ENCODE peak calls at places on chromosomes 1 and 21, in ten cellular contexts. G, W, R, U, J, I, X, O, Y and D are unnamed samples.

GRCh38 chr1:203796223-203796747 is 862 bp downstream of the ZBED6 start:
- DNase-seq in O (no peak), R (peak), I (no peak), G (peak), J (peak), W (no peak), U (no peak), Y (peak), X (peak), D (peak)

GRCh38 chr1:25460020-25460419 is 29.3 kb downstream of the MACO1 start:
- DNase-seq in J (no peak), X (no peak), I (no peak), R (no peak), Y (no peak), G (no peak), W (no peak), O (no peak), U (no peak), D (no peak)

GRCh38 chr1:90726716-90727480 is 9.8 kb upstream of the BARHL2 start:
- DNase-seq in U (no peak), O (no peak), W (no peak), R (no peak), I (no peak), X (no peak), G (no peak), J (no peak), Y (no peak), D (no peak)

GRCh38 chr1:67708606-67709005 is 23.6 kb downstream of the GADD45A start:
- DNase-seq in I (no peak), G (no peak), J (no peak), R (no peak), O (no peak), X (no peak), Y (no peak), U (no peak), W (no peak), D (no peak)

GRCh38 chr1:209176866-209177430 is 406.6 kb upstream of the CAMK1G start:
- DNase-seq in G (no peak), R (no peak), Y (no peak), U (no peak), I (no peak), J (no peak), X (no peak), O (no peak), W (no peak), D (no peak)

GRCh38 chr21:40706806-40707205 is 140.2 kb downstream of the DSCAM start:
- DNase-seq in U (no peak), O (no peak), G (no peak), X (no peak), Y (no peak), I (no peak), W (no peak), R (peak), J (no peak), D (no peak)

GRCh38 chr1:214548988-214549387 is 2.4 kb downstream of the PTPN14 start:
- DNase-seq in Y (no peak), I (peak), R (peak), J (no peak), U (no peak), X (peak), W (no peak), G (no peak), O (no peak), D (no peak)

GRCh38 chr1:196115641-196116040 is 492.6 kb downstream of the KCNT2 start:
- DNase-seq in X (no peak), Y (no peak), J (no peak), O (peak), U (peak), R (no peak), W (no peak), G (no peak), I (peak), D (peak)

GRCh38 chr1:213864007-213864406 is 123.8 kb upstream of the PROX1 start:
- DNase-seq in J (no peak), W (no peak), Y (no peak), O (no peak), G (no peak), R (no peak), U (no peak), I (no peak), X (no peak), D (no peak)

GRCh38 chr1:199311478-199312242 is 672.8 kb downstream of the PTPRC start:
- DNase-seq in Y (no peak), W (no peak), G (no peak), I (no peak), R (no peak), X (no peak), U (no peak), J (no peak), O (no peak), D (no peak)

GRCh38 chr1:64505944-64506658 is 36.2 kb downstream of the CACHD1 start:
- DNase-seq in U (no peak), G (peak), I (no peak), W (no peak), R (peak), X (no peak), Y (no peak), O (no peak), J (no peak), D (peak)